ENCODE peak calls at places on chromosomes 7 and 10, in five cellular contexts. C is SK-N-SH, R is IMR-90, U is GM12878, V is K562. H is an unnamed sample.

GRCh38 chr10:61747341-61747740 is 84.6 kb downstream of the CABCOCO1 start:
- DNase-seq in C (no peak), R (no peak), U (no peak), V (no peak), H (no peak)

GRCh38 chr7:151013728-151014497 is 10.4 kb downstream of the ATG9B start:
- DNase-seq in C (peak), R (peak), U (peak), V (peak), H (no peak)

GRCh38 chr10:71266147-71266917 is 52.7 kb upstream of the SLC29A3 start:
- DNase-seq in C (peak), R (peak), U (no peak), V (peak), H (no peak)

GRCh38 chr10:71621263-71621751 is 98.3 kb downstream of the C10orf105 start:
- DNase-seq in C (peak), R (no peak), U (no peak), V (no peak), H (no peak)

GRCh38 chr7:84073476-84073875 is 121.1 kb downstream of the SEMA3A start:
- DNase-seq in C (no peak), R (peak), U (no peak), V (no peak), H (peak)

GRCh38 chr10:101031796-101032636 is 982 bp downstream of the SFXN3 start:
- DNase-seq in C (peak), R (peak), U (no peak), V (no peak), H (peak)

GRCh38 chr10:71391701-71392100 is 5.0 kb upstream of the CDH23 start:
- DNase-seq in C (no peak), R (no peak), U (no peak), V (no peak), H (no peak)

GRCh38 chr7:99429756-99430155 is 8.8 kb downstream of the PTCD1 start:
- DNase-seq in C (no peak), R (no peak), U (no peak), V (no peak), H (no peak)

GRCh38 chr10:101238732-101239105 is 9.5 kb upstream of the LBX1 start:
- DNase-seq in C (no peak), R (no peak), U (no peak), V (peak), H (no peak)

GRCh38 chr7:42400373-42400772 is 163.4 kb upstream of the GLI3 start:
- DNase-seq in C (no peak), R (no peak), U (no peak), V (no peak), H (no peak)

GRCh38 chr7:12389089-12389700 is 14.5 kb downstream of the VWDE start:
- DNase-seq in C (peak), R (peak), U (no peak), V (peak), H (peak)

GRCh38 chr10:103849880-103850571 is 5.3 kb downstream of the SH3PXD2A start:
- DNase-seq in C (no peak), R (peak), U (no peak), V (no peak), H (no peak)

GRCh38 chr10:119466076-119466475 is 76.4 kb downstream of the RGS10 start:
- DNase-seq in C (no peak), R (no peak), U (no peak), V (no peak), H (no peak)

GRCh38 chr10:6162589-6163356 is 40.0 kb upstream of the PFKFB3 start:
- DNase-seq in C (no peak), R (no peak), U (no peak), V (peak), H (peak)

GRCh38 chr7:135678612-135679575 is 16.6 kb downstream of the STMP1 start:
- DNase-seq in C (no peak), R (peak), U (no peak), V (no peak), H (no peak)

GRCh38 chr7:55308186-55308929 is 56.8 kb upstream of the LANCL2 start:
- DNase-seq in C (no peak), R (peak), U (no peak), V (no peak), H (no peak)

GRCh38 chr10:103333934-103334520 is 16.9 kb downstream of the PCGF6 start:
- DNase-seq in C (peak), R (peak), U (no peak), V (no peak), H (peak)

GRCh38 chr10:26780793-26781601 is 79.8 kb downstream of the ABI1 start:
- DNase-seq in C (no peak), R (peak), U (peak), V (no peak), H (peak)

GRCh38 chr10:63707254-63707910 is 186.2 kb downstream of the REEP3 start:
- DNase-seq in C (no peak), R (peak), U (peak), V (peak), H (peak)

GRCh38 chr7:104661575-104661974 is 333.2 kb downstream of the LHFPL3 start:
- DNase-seq in C (no peak), R (no peak), U (no peak), V (no peak), H (no peak)

GRCh38 chr7:45993621-45994020 is 72.5 kb upstream of the IGFBP3 start:
- DNase-seq in C (no peak), R (no peak), U (no peak), V (no peak), H (no peak)

GRCh38 chr7:44617225-44617885 is 10.9 kb downstream of the OGDH start:
- DNase-seq in C (no peak), R (peak), U (no peak), V (no peak), H (no peak)

GRCh38 chr7:44977304-44977858 is 1.4 kb downstream of the MYO1G start:
- DNase-seq in C (no peak), R (no peak), U (no peak), V (no peak), H (no peak)

GRCh38 chr10:77391605-77392235 is 245.9 kb downstream of the KCNMA1 start:
- DNase-seq in C (peak), R (peak), U (no peak), V (peak), H (peak)

GRCh38 chr10:5465976-5466450 is 33.4 kb downstream of the CALML5 start:
- DNase-seq in C (no peak), R (no peak), U (no peak), V (no peak), H (no peak)

GRCh38 chr7:103795787-103796186 is 193.7 kb downstream of the RELN start:
- DNase-seq in C (no peak), R (no peak), U (no peak), V (no peak), H (no peak)

GRCh38 chr10:12643279-12643678 is 293.9 kb downstream of the CAMK1D start:
- DNase-seq in C (no peak), R (no peak), U (no peak), V (peak), H (no peak)

GRCh38 chr7:32316831-32317230 is 173.3 kb downstream of the LSM5 start:
- DNase-seq in C (no peak), R (no peak), U (no peak), V (no peak), H (no peak)

GRCh38 chr7:105346593-105347322 is 42.0 kb downstream of the SRPK2 start:
- DNase-seq in C (no peak), R (no peak), U (no peak), V (no peak), H (no peak)

GRCh38 chr10:86368046-86368445 is 1.5 kb upstream of the GRID1 start:
- DNase-seq in C (no peak), R (no peak), U (no peak), V (no peak), H (no peak)

GRCh38 chr10:86413046-86413728 is 46.6 kb upstream of the GRID1 start:
- DNase-seq in C (no peak), R (peak), U (peak), V (no peak), H (no peak)

GRCh38 chr10:123884907-123885381 is 6.7 kb downstream of the CPXM2 start:
- DNase-seq in C (no peak), R (no peak), U (no peak), V (no peak), H (no peak)

GRCh38 chr10:97270523-97271154 is 21.8 kb downstream of the ARHGAP19 start:
- DNase-seq in C (no peak), R (peak), U (no peak), V (peak), H (no peak)

GRCh38 chr10:72261323-72262018 is 12.3 kb upstream of the DDIT4 start:
- DNase-seq in C (peak), R (no peak), U (peak), V (peak), H (peak)

GRCh38 chr10:120983721-120984120 is 132.6 kb downstream of the WDR11 start:
- DNase-seq in C (no peak), R (no peak), U (no peak), V (no peak), H (no peak)

GRCh38 chr10:114380060-114380459 is 24.2 kb downstream of the AFAP1L2 start:
- DNase-seq in C (no peak), R (no peak), U (no peak), V (no peak), H (no peak)

GRCh38 chr10:22665329-22665728 is 49.0 kb downstream of the PIP4K2A start:
- DNase-seq in C (no peak), R (no peak), U (no peak), V (no peak), H (no peak)

GRCh38 chr7:82410461-82410860 is 33.1 kb downstream of the CACNA2D1 start:
- DNase-seq in C (no peak), R (no peak), U (no peak), V (no peak), H (no peak)
- TF ChIP-seq RCOR1 in C (no peak), R (no peak), U (no peak), V (no peak), H (no peak)

GRCh38 chr7:5572439-5572838 is 148.8 kb upstream of the TNRC18 start:
- DNase-seq in C (no peak), R (no peak), U (no peak), V (no peak), H (no peak)
- TF ChIP-seq RCOR1 in C (no peak), R (no peak), U (no peak), V (no peak), H (no peak)

DNA sequence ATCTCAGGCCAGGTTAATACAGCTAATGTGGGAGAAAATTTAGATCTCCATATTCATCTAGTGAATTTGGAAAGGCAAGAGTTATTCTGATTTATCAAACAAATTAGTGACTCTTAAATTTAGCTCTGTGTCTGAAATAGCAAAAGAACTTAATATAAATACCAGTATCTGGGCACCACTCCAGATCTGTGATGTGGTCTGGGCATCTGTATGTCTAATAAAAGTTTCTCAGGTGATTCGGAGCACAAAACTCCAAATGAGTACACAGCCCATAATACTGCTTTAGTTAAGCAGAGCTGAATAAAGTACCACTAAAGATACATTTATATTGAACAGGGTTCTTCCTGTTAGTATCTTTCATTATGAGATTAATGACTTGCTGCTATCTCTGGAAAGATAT is 261.4 kb downstream of the BAMBI start:
- DNase-seq in C (no peak), R (peak), U (no peak), V (no peak), H (no peak)
- TF ChIP-seq RCOR1 in C (no peak), R (no peak), U (no peak), V (no peak), H (no peak)

GRCh38 chr10:31757831-31758230 is 170.8 kb downstream of the ARHGAP12 start:
- DNase-seq in C (no peak), R (no peak), U (no peak), V (no peak), H (no peak)
- TF ChIP-seq RCOR1 in C (no peak), R (no peak), U (no peak), V (no peak), H (no peak)

GRCh38 chr7:158706710-158707590 is 2.3 kb upstream of the NCAPG2 start:
- DNase-seq in C (no peak), R (no peak), U (no peak), V (no peak), H (no peak)

GRCh38 chr7:158706273-158706704 is 1.7 kb upstream of the NCAPG2 start:
- DNase-seq in C (no peak), R (no peak), U (no peak), V (peak), H (no peak)

GRCh38 chr7:158705234-158705890 is 758 bp upstream of the NCAPG2 start:
- DNase-seq in C (peak), R (no peak), U (no peak), V (no peak), H (no peak)

GRCh38 chr7:158707610-158708009 is 3.0 kb upstream of the NCAPG2 start:
- DNase-seq in C (no peak), R (no peak), U (no peak), V (no peak), H (peak)

GRCh38 chr7:158710651-158711102 is 6.1 kb upstream of the NCAPG2 start:
- DNase-seq in C (no peak), R (peak), U (no peak), V (no peak), H (no peak)
- TF ChIP-seq RCOR1 in C (no peak), R (no peak), U (no peak), V (no peak), H (no peak)

GRCh38 chr7:47420117-47420780 is 161.7 kb downstream of the TNS3 start:
- DNase-seq in C (no peak), R (no peak), U (no peak), V (no peak), H (no peak)

GRCh38 chr7:47424523-47424922 is 157.4 kb downstream of the TNS3 start:
- DNase-seq in C (no peak), R (no peak), U (no peak), V (no peak), H (no peak)

GRCh38 chr7:47418910-47419309 is 163.0 kb downstream of the TNS3 start:
- DNase-seq in C (no peak), R (peak), U (no peak), V (no peak), H (no peak)

GRCh38 chr7:47423196-47423595 is 158.7 kb downstream of the TNS3 start:
- DNase-seq in C (no peak), R (no peak), U (no peak), V (no peak), H (no peak)

GRCh38 chr7:47422631-47423030 is 159.3 kb downstream of the TNS3 start:
- DNase-seq in C (no peak), R (peak), U (no peak), V (no peak), H (no peak)
- TF ChIP-seq RCOR1 in C (no peak), R (no peak), U (no peak), V (no peak), H (no peak)

GRCh38 chr7:133853706-133854276 is 273.3 kb upstream of the LRGUK start:
- DNase-seq in C (peak), R (peak), U (peak), V (peak), H (peak)

GRCh38 chr7:133858311-133858710 is 268.8 kb upstream of the LRGUK start:
- DNase-seq in C (no peak), R (no peak), U (no peak), V (no peak), H (no peak)

GRCh38 chr7:133851416-133851815 is 275.7 kb upstream of the LRGUK start:
- DNase-seq in C (no peak), R (no peak), U (no peak), V (no peak), H (no peak)

GRCh38 chr7:133857376-133858119 is 269.6 kb upstream of the LRGUK start:
- DNase-seq in C (no peak), R (no peak), U (no peak), V (no peak), H (no peak)

GRCh38 chr7:133854739-133855138 is 272.4 kb upstream of the LRGUK start:
- DNase-seq in C (peak), R (peak), U (no peak), V (peak), H (peak)
- TF ChIP-seq RCOR1 in C (no peak), R (no peak), U (no peak), V (no peak), H (no peak)

GRCh38 chr10:7738536-7739407 is 35.7 kb downstream of the ITIH2 start:
- DNase-seq in C (no peak), R (no peak), U (no peak), V (no peak), H (no peak)
- TF ChIP-seq RCOR1 in C (no peak), R (no peak), U (no peak), V (no peak), H (no peak)